ENCODE peak calls at places on chromosome 10, in seven cellular contexts. One of them, this sample, is unnamed.

GRCh38 chr10:43808136-43808535 is 159.5 kb upstream of the ZNF32 start:
- DNase-seq in activated naive CD8-positive, alpha-beta T cell treated with anti-CD3 and anti-CD28 coated beads, Interleukin-2, amount 10 ng/mL, durations not matched to agents 7 days and 5 days: no peak
- DNase-seq in GM19239: no peak
- DNase-seq in sigmoid colon: no peak
- DNase-seq in PC-3: no peak
- DNase-seq in HepG2: no peak
- DNase-seq in hypothalamus: no peak
- DNase-seq in this sample: no peak

GRCh38 chr10:107834706-107835105 is 670.2 kb upstream of the SORCS1 start:
- DNase-seq in PC-3: peak
- DNase-seq in HepG2: no peak
- DNase-seq in activated naive CD8-positive, alpha-beta T cell treated with anti-CD3 and anti-CD28 coated beads, Interleukin-2, amount 10 ng/mL, durations not matched to agents 7 days and 5 days: no peak
- DNase-seq in GM19239: no peak
- DNase-seq in hypothalamus: no peak
- DNase-seq in sigmoid colon: no peak
- DNase-seq in this sample: no peak

GRCh38 chr10:89301721-89302445 is at the start of gene IFIT2:
- DNase-seq in GM19239: peak
- DNase-seq in HepG2: peak
- DNase-seq in hypothalamus: no peak
- DNase-seq in PC-3: peak
- DNase-seq in sigmoid colon: no peak
- DNase-seq in activated naive CD8-positive, alpha-beta T cell treated with anti-CD3 and anti-CD28 coated beads, Interleukin-2, amount 10 ng/mL, durations not matched to agents 7 days and 5 days: peak
- DNase-seq in this sample: peak

GRCh38 chr10:13528875-13529713 is at the start of gene BEND7:
- DNase-seq in hypothalamus: no peak
- DNase-seq in activated naive CD8-positive, alpha-beta T cell treated with anti-CD3 and anti-CD28 coated beads, Interleukin-2, amount 10 ng/mL, durations not matched to agents 7 days and 5 days: peak
- DNase-seq in GM19239: peak
- DNase-seq in sigmoid colon: no peak
- DNase-seq in PC-3: peak
- DNase-seq in HepG2: no peak
- DNase-seq in this sample: no peak

GRCh38 chr10:131755200-131755599 is 145.6 kb upstream of the PPP2R2D start:
- DNase-seq in hypothalamus: no peak
- DNase-seq in GM19239: no peak
- DNase-seq in activated naive CD8-positive, alpha-beta T cell treated with anti-CD3 and anti-CD28 coated beads, Interleukin-2, amount 10 ng/mL, durations not matched to agents 7 days and 5 days: no peak
- DNase-seq in HepG2: no peak
- DNase-seq in sigmoid colon: no peak
- DNase-seq in PC-3: no peak
- DNase-seq in this sample: no peak

GRCh38 chr10:89552213-89552612 is 16.8 kb upstream of the SLC16A12 start:
- DNase-seq in GM19239: no peak
- DNase-seq in activated naive CD8-positive, alpha-beta T cell treated with anti-CD3 and anti-CD28 coated beads, Interleukin-2, amount 10 ng/mL, durations not matched to agents 7 days and 5 days: no peak
- DNase-seq in PC-3: no peak
- DNase-seq in sigmoid colon: no peak
- DNase-seq in hypothalamus: no peak
- DNase-seq in HepG2: no peak
- DNase-seq in this sample: no peak

GRCh38 chr10:124742418-124743187 is 1.6 kb downstream of the FAM53B start:
- DNase-seq in hypothalamus: no peak
- DNase-seq in GM19239: no peak
- DNase-seq in HepG2: peak
- DNase-seq in sigmoid colon: peak
- DNase-seq in activated naive CD8-positive, alpha-beta T cell treated with anti-CD3 and anti-CD28 coated beads, Interleukin-2, amount 10 ng/mL, durations not matched to agents 7 days and 5 days: no peak
- DNase-seq in PC-3: peak
- DNase-seq in this sample: peak

GRCh38 chr10:71326464-71326881 is 7.4 kb downstream of the SLC29A3 start:
- DNase-seq in HepG2: no peak
- DNase-seq in activated naive CD8-positive, alpha-beta T cell treated with anti-CD3 and anti-CD28 coated beads, Interleukin-2, amount 10 ng/mL, durations not matched to agents 7 days and 5 days: no peak
- DNase-seq in GM19239: no peak
- DNase-seq in sigmoid colon: no peak
- DNase-seq in hypothalamus: no peak
- DNase-seq in PC-3: no peak
- DNase-seq in this sample: no peak

GRCh38 chr10:89481662-89482061 is 53.7 kb downstream of the SLC16A12 start:
- DNase-seq in sigmoid colon: no peak
- DNase-seq in hypothalamus: no peak
- DNase-seq in PC-3: peak
- DNase-seq in activated naive CD8-positive, alpha-beta T cell treated with anti-CD3 and anti-CD28 coated beads, Interleukin-2, amount 10 ng/mL, durations not matched to agents 7 days and 5 days: no peak
- DNase-seq in HepG2: no peak
- DNase-seq in GM19239: no peak
- DNase-seq in this sample: no peak

GRCh38 chr10:102546606-102547310 is 43.0 kb downstream of the SUFU start:
- DNase-seq in HepG2: no peak
- DNase-seq in hypothalamus: no peak
- DNase-seq in sigmoid colon: no peak
- DNase-seq in PC-3: no peak
- DNase-seq in activated naive CD8-positive, alpha-beta T cell treated with anti-CD3 and anti-CD28 coated beads, Interleukin-2, amount 10 ng/mL, durations not matched to agents 7 days and 5 days: no peak
- DNase-seq in GM19239: no peak
- DNase-seq in this sample: no peak

GRCh38 chr10:72034761-72035160 is 53.6 kb downstream of the SPOCK2 start:
- DNase-seq in activated naive CD8-positive, alpha-beta T cell treated with anti-CD3 and anti-CD28 coated beads, Interleukin-2, amount 10 ng/mL, durations not matched to agents 7 days and 5 days: no peak
- DNase-seq in PC-3: no peak
- DNase-seq in HepG2: no peak
- DNase-seq in sigmoid colon: no peak
- DNase-seq in GM19239: no peak
- DNase-seq in hypothalamus: no peak
- DNase-seq in this sample: no peak

GRCh38 chr10:79055892-79056291 is 12.9 kb upstream of the ZMIZ1 start:
- DNase-seq in HepG2: no peak
- DNase-seq in hypothalamus: no peak
- DNase-seq in sigmoid colon: peak
- DNase-seq in PC-3: no peak
- DNase-seq in GM19239: no peak
- DNase-seq in activated naive CD8-positive, alpha-beta T cell treated with anti-CD3 and anti-CD28 coated beads, Interleukin-2, amount 10 ng/mL, durations not matched to agents 7 days and 5 days: peak
- DNase-seq in this sample: no peak

GRCh38 chr10:132951926-132952325 is 9.6 kb upstream of the CFAP46 start:
- DNase-seq in hypothalamus: no peak
- DNase-seq in sigmoid colon: no peak
- DNase-seq in HepG2: no peak
- DNase-seq in GM19239: no peak
- DNase-seq in PC-3: no peak
- DNase-seq in activated naive CD8-positive, alpha-beta T cell treated with anti-CD3 and anti-CD28 coated beads, Interleukin-2, amount 10 ng/mL, durations not matched to agents 7 days and 5 days: peak
- DNase-seq in this sample: no peak

GRCh38 chr10:60542691-60543090 is 153.0 kb upstream of the ANK3 start:
- DNase-seq in GM19239: no peak
- DNase-seq in activated naive CD8-positive, alpha-beta T cell treated with anti-CD3 and anti-CD28 coated beads, Interleukin-2, amount 10 ng/mL, durations not matched to agents 7 days and 5 days: no peak
- DNase-seq in PC-3: no peak
- DNase-seq in sigmoid colon: no peak
- DNase-seq in HepG2: no peak
- DNase-seq in hypothalamus: no peak
- DNase-seq in this sample: no peak

GRCh38 chr10:68202965-68203358 is 29.0 kb downstream of the ATOH7 start:
- DNase-seq in sigmoid colon: no peak
- DNase-seq in HepG2: no peak
- DNase-seq in GM19239: no peak
- DNase-seq in activated naive CD8-positive, alpha-beta T cell treated with anti-CD3 and anti-CD28 coated beads, Interleukin-2, amount 10 ng/mL, durations not matched to agents 7 days and 5 days: no peak
- DNase-seq in PC-3: peak
- DNase-seq in hypothalamus: no peak
- DNase-seq in this sample: no peak

GRCh38 chr10:50575477-50576244 is 48.1 kb downstream of the SGMS1 start:
- DNase-seq in PC-3: no peak
- DNase-seq in activated naive CD8-positive, alpha-beta T cell treated with anti-CD3 and anti-CD28 coated beads, Interleukin-2, amount 10 ng/mL, durations not matched to agents 7 days and 5 days: no peak
- DNase-seq in hypothalamus: no peak
- DNase-seq in sigmoid colon: no peak
- DNase-seq in HepG2: no peak
- DNase-seq in GM19239: no peak
- DNase-seq in this sample: no peak

GRCh38 chr10:35517431-35518181 is 87.5 kb upstream of the GJD4 start:
- DNase-seq in HepG2: no peak
- DNase-seq in sigmoid colon: no peak
- DNase-seq in hypothalamus: no peak
- DNase-seq in GM19239: no peak
- DNase-seq in activated naive CD8-positive, alpha-beta T cell treated with anti-CD3 and anti-CD28 coated beads, Interleukin-2, amount 10 ng/mL, durations not matched to agents 7 days and 5 days: no peak
- DNase-seq in PC-3: peak
- DNase-seq in this sample: no peak

GRCh38 chr10:74981831-74982633 is 129.4 kb upstream of the SAMD8 start:
- DNase-seq in GM19239: no peak
- DNase-seq in sigmoid colon: no peak
- DNase-seq in HepG2: no peak
- DNase-seq in activated naive CD8-positive, alpha-beta T cell treated with anti-CD3 and anti-CD28 coated beads, Interleukin-2, amount 10 ng/mL, durations not matched to agents 7 days and 5 days: no peak
- DNase-seq in PC-3: no peak
- DNase-seq in hypothalamus: no peak
- DNase-seq in this sample: no peak

GRCh38 chr10:12605580-12606405 is 256.4 kb downstream of the CAMK1D start:
- DNase-seq in hypothalamus: peak
- DNase-seq in sigmoid colon: peak
- DNase-seq in GM19239: peak
- DNase-seq in PC-3: peak
- DNase-seq in activated naive CD8-positive, alpha-beta T cell treated with anti-CD3 and anti-CD28 coated beads, Interleukin-2, amount 10 ng/mL, durations not matched to agents 7 days and 5 days: peak
- DNase-seq in HepG2: peak
- DNase-seq in this sample: peak

GRCh38 chr10:131553581-131553980 is 242.1 kb upstream of the TCERG1L start:
- DNase-seq in PC-3: no peak
- DNase-seq in GM19239: no peak
- DNase-seq in sigmoid colon: no peak
- DNase-seq in HepG2: no peak
- DNase-seq in hypothalamus: no peak
- DNase-seq in activated naive CD8-positive, alpha-beta T cell treated with anti-CD3 and anti-CD28 coated beads, Interleukin-2, amount 10 ng/mL, durations not matched to agents 7 days and 5 days: no peak
- DNase-seq in this sample: no peak